ENCODE peak calls at places on chromosomes 4 and X, in seven cellular contexts. L is effector memory CD8-positive, alpha-beta T cell; D is Right ventricle myocardium inferior; Q is activated T-helper 1 cell treated with Interleukin-2 at 50 U/mL for 16 hours; M is B cell; F is transverse colon; H is BE2C. T is an unnamed sample.

GRCh38 chr4:52987401-52988056 is 125.4 kb downstream of the RASL11B start:
- DNase-seq in M (no peak), F (no peak), Q (no peak), L (no peak), D (no peak), H (no peak), T (no peak)

GRCh38 chrX:13432376-13432775 is 112.5 kb upstream of the ATXN3L start:
- DNase-seq in F (no peak), L (no peak), Q (no peak), D (no peak), H (no peak), M (no peak), T (no peak)

GRCh38 chrX:70444326-70445196 is at the start of gene DLG3:
- DNase-seq in Q (no peak), L (no peak), D (no peak), F (no peak), H (peak), M (no peak), T (no peak)

GRCh38 chr4:113825272-113825671 is 63.7 kb upstream of the CAMK2D start:
- DNase-seq in H (no peak), Q (no peak), L (no peak), F (peak), D (no peak), M (no peak), T (no peak)

GRCh38 chrX:1416965-1417760 is 25.2 kb upstream of the SLC25A6 start:
- DNase-seq in D (no peak), Q (no peak), H (no peak), L (no peak), F (no peak), M (no peak), T (no peak)

GRCh38 chrX:48043056-48043455 is 28.4 kb downstream of the ZNF630 start:
- DNase-seq in H (no peak), M (no peak), F (no peak), L (no peak), D (no peak), Q (no peak), T (no peak)

GRCh38 chrX:96455078-96455477 is 229.6 kb upstream of the DIAPH2 start:
- DNase-seq in H (no peak), D (no peak), F (no peak), Q (no peak), L (no peak), M (no peak), T (no peak)

GRCh38 chr4:161815841-161816240 is 348.0 kb downstream of the FSTL5 start:
- DNase-seq in D (no peak), M (no peak), F (no peak), Q (no peak), L (no peak), H (no peak), T (no peak)

GRCh38 chr4:70556856-70557255 is 35.2 kb upstream of the AMBN start:
- DNase-seq in Q (no peak), F (no peak), M (no peak), D (no peak), L (no peak), H (no peak), T (no peak)

GRCh38 chr4:179372746-179373145 is 1930.5 kb upstream of the AGA start:
- DNase-seq in M (no peak), H (no peak), F (no peak), L (no peak), Q (no peak), D (no peak), T (no peak)

GRCh38 chrX:154010330-154011087 is 9.2 kb downstream of the IRAK1 start:
- DNase-seq in F (no peak), Q (no peak), D (no peak), H (no peak), M (no peak), L (no peak), T (no peak)

GRCh38 chrX:44873415-44874270 is 655 bp downstream of the KDM6A start:
- DNase-seq in D (peak), M (peak), H (peak), Q (peak), F (peak), L (peak), T (peak)

GRCh38 chr4:29005838-29006237 is 1714.3 kb upstream of the PCDH7 start:
- DNase-seq in D (no peak), Q (no peak), H (no peak), L (no peak), M (no peak), F (no peak), T (no peak)

GRCh38 chr4:170476351-170476750 is 386.6 kb upstream of the AADAT start:
- DNase-seq in H (no peak), M (no peak), L (no peak), D (no peak), F (no peak), Q (no peak), T (no peak)

GRCh38 chr4:178917756-178918155 is 1475.5 kb upstream of the AGA start:
- DNase-seq in Q (no peak), M (no peak), D (no peak), F (no peak), L (no peak), H (no peak), T (no peak)

GRCh38 chr4:70183168-70183939 is 12.2 kb upstream of the ODAM start:
- DNase-seq in Q (no peak), F (peak), L (no peak), H (peak), M (no peak), D (no peak), T (peak)

GRCh38 chr4:15543537-15544195 is 74.0 kb downstream of the CC2D2A start:
- DNase-seq in L (no peak), M (no peak), F (no peak), H (no peak), D (no peak), Q (no peak), T (no peak)

GRCh38 chr4:20809796-20810195 is 109.5 kb downstream of the PACRGL start:
- DNase-seq in D (no peak), F (no peak), Q (no peak), M (no peak), L (no peak), H (no peak), T (no peak)

GRCh38 chr4:9885958-9886357 is 104.5 kb downstream of the DRD5 start:
- DNase-seq in F (no peak), L (no peak), Q (no peak), M (no peak), H (no peak), D (no peak), T (no peak)

GRCh38 chr4:23934915-23935314 is 45.1 kb upstream of the PPARGC1A start:
- DNase-seq in Q (no peak), L (no peak), H (no peak), F (peak), M (no peak), D (peak), T (no peak)

GRCh38 chr4:98506462-98507132 is 151.8 kb downstream of the TSPAN5 start:
- DNase-seq in L (no peak), M (no peak), F (no peak), H (no peak), D (no peak), Q (no peak), T (no peak)

GRCh38 chr4:23966720-23967119 is 76.9 kb upstream of the PPARGC1A start:
- DNase-seq in F (no peak), H (peak), Q (no peak), D (no peak), M (no peak), L (no peak), T (no peak)

GRCh38 chrX:41759817-41760216 is 35.8 kb downstream of the GPR82 start:
- DNase-seq in D (no peak), L (no peak), F (no peak), M (no peak), Q (no peak), H (no peak), T (peak)

GRCh38 chr4:175238827-175239517 is 320.8 kb downstream of the ADAM29 start:
- DNase-seq in H (no peak), L (no peak), D (no peak), F (no peak), Q (no peak), M (no peak), T (no peak)

GRCh38 chr4:83248486-83248885 is 36.1 kb downstream of the COQ2 start:
- DNase-seq in M (no peak), H (no peak), F (peak), D (no peak), Q (no peak), L (no peak), T (no peak)

GRCh38 chrX:12711435-12712040 is 79.7 kb upstream of the PRPS2 start:
- DNase-seq in M (no peak), H (no peak), D (no peak), Q (no peak), F (no peak), L (no peak), T (no peak)

GRCh38 chrX:136212557-136213111 is 38.6 kb downstream of the MAP7D3 start:
- DNase-seq in D (no peak), Q (no peak), L (no peak), H (no peak), M (no peak), F (no peak), T (no peak)

GRCh38 chr4:61994036-61994435 is 793.9 kb downstream of the ADGRL3 start:
- DNase-seq in Q (no peak), D (peak), M (no peak), H (no peak), F (peak), L (no peak), T (no peak)

GRCh38 chr4:8090312-8090711 is 68.3 kb downstream of the ABLIM2 start:
- DNase-seq in M (no peak), Q (no peak), L (no peak), F (peak), D (peak), H (no peak), T (no peak)

GRCh38 chr4:81135501-81135900 is 79.5 kb downstream of the PRKG2 start:
- DNase-seq in Q (no peak), L (no peak), F (no peak), H (no peak), M (no peak), D (no peak), T (no peak)

GRCh38 chr4:15250021-15250441 is 177.8 kb upstream of the C1QTNF7 start:
- DNase-seq in L (no peak), M (no peak), D (no peak), H (no peak), F (no peak), Q (no peak), T (no peak)

GRCh38 chrX:18995216-18995615 is 11.3 kb upstream of the PHKA2 start:
- DNase-seq in H (no peak), F (no peak), L (no peak), Q (no peak), M (no peak), D (no peak), T (no peak)

GRCh38 chr4:169968999-169969398 is 57.2 kb downstream of the MFAP3L start:
- DNase-seq in Q (no peak), D (no peak), F (no peak), H (no peak), L (no peak), M (no peak), T (no peak)

GRCh38 chrX:13761606-13762005 is 27.1 kb downstream of the OFD1 start:
- DNase-seq in F (no peak), Q (no peak), H (no peak), L (no peak), D (no peak), M (no peak), T (peak)

GRCh38 chrX:27964432-27964831 is 16.8 kb downstream of the DCAF8L1 start:
- DNase-seq in F (no peak), M (no peak), D (no peak), L (no peak), Q (no peak), H (no peak), T (no peak)

GRCh38 chrX:2875798-2876399 is 47.2 kb downstream of the GYG2 start:
- DNase-seq in H (no peak), Q (no peak), M (no peak), L (no peak), F (no peak), D (no peak), T (no peak)

GRCh38 chr4:33060873-33061542 is 2340.8 kb downstream of the PCDH7 start:
- DNase-seq in F (peak), L (no peak), H (peak), D (no peak), Q (no peak), M (no peak), T (no peak)

GRCh38 chr4:86963697-86964096 is 28.9 kb downstream of the AFF1 start:
- DNase-seq in M (no peak), D (no peak), L (no peak), H (no peak), Q (no peak), F (no peak), T (no peak)

GRCh38 chr4:36285784-36286480 is 4.5 kb downstream of the DTHD1 start:
- DNase-seq in M (peak), H (no peak), Q (peak), D (no peak), F (peak), L (peak), T (peak)

T was measured in GM20000.